ENCODE peak calls at places on chromosome 19, in nine cellular contexts. F is stomach, K is body of pancreas, Y is heart left ventricle, C is IMR-90, J is A549, Q is transverse colon, A is endothelial cell of umbilical vein, W is lower leg skin. P is an unnamed sample.

GRCh38 chr19:48319647-48320537 is 5.5 kb upstream of the EMP3 start:
- DNase-seq in Q (peak), A (peak), Y (peak), W (peak), F (peak), C (peak), K (peak), J (peak), P (peak)

GRCh38 chr19:34577531-34578101 is 96.1 kb downstream of the WTIP start:
- DNase-seq in A (no peak), K (no peak), F (no peak), Y (no peak), C (no peak), W (no peak), Q (no peak), J (no peak), P (no peak)

GRCh38 chr19:14603990-14604387 is 21.1 kb downstream of the CLEC17A start:
- DNase-seq in C (no peak), F (no peak), Q (no peak), J (no peak), W (no peak), K (no peak), A (no peak), Y (no peak), P (no peak)

GRCh38 chr19:49512970-49513745 is 697 bp downstream of the FCGRT start:
- DNase-seq in C (no peak), A (peak), F (peak), K (peak), Q (peak), W (peak), Y (peak), J (no peak), P (no peak)

GRCh38 chr19:7874080-7874856 is at the start of gene PRR36:
- DNase-seq in Q (no peak), A (peak), W (no peak), J (peak), C (no peak), F (peak), Y (no peak), K (peak), P (no peak)

GRCh38 chr19:18253716-18254115 is 20.5 kb downstream of the IQCN start:
- DNase-seq in Y (no peak), Q (peak), A (no peak), J (no peak), C (no peak), W (peak), F (peak), K (no peak), P (no peak)

GRCh38 chr19:2543463-2544442 is 67.8 kb downstream of the GADD45B start:
- DNase-seq in J (peak), W (peak), A (peak), F (peak), Y (peak), K (peak), C (peak), Q (peak), P (peak)

GRCh38 chr19:55270172-55270942 is 9.6 kb downstream of the HSPBP1 start:
- DNase-seq in A (no peak), C (no peak), Q (no peak), W (no peak), Y (no peak), J (no peak), F (no peak), K (no peak), P (no peak)

GRCh38 chr19:31277516-31277915 is 71.7 kb downstream of the TSHZ3 start:
- DNase-seq in K (no peak), J (no peak), Y (no peak), Q (no peak), A (no peak), W (no peak), F (no peak), C (no peak), P (no peak)

GRCh38 chr19:13033244-13033643 is 38.0 kb downstream of the NFIX start:
- DNase-seq in W (no peak), K (no peak), Y (no peak), C (no peak), Q (no peak), F (no peak), A (no peak), J (no peak), P (peak)

GRCh38 chr19:47545061-47545948 is 27.6 kb downstream of the ZNF541 start:
- DNase-seq in K (peak), Y (no peak), J (no peak), C (no peak), Q (no peak), A (no peak), W (no peak), F (no peak), P (no peak)

GRCh38 chr19:4519521-4520277 is 1.4 kb upstream of the PLIN4 start:
- DNase-seq in F (no peak), W (no peak), Y (peak), A (no peak), K (no peak), J (peak), C (no peak), Q (peak), P (no peak)

GRCh38 chr19:33630880-33631627 is 9.3 kb downstream of the CHST8 start:
- DNase-seq in Q (no peak), C (no peak), A (no peak), Y (peak), W (no peak), K (no peak), F (peak), J (no peak), P (no peak)

GRCh38 chr19:37778613-37779138 is 710 bp downstream of the ZNF573 start:
- DNase-seq in A (no peak), Q (peak), K (no peak), Y (no peak), F (no peak), C (peak), J (peak), W (no peak), P (no peak)

GRCh38 chr19:48249502-48250014 is 6.2 kb downstream of the CARD8 start:
- DNase-seq in A (peak), K (peak), J (no peak), Y (peak), C (no peak), W (peak), F (peak), Q (peak), P (peak)

GRCh38 chr19:17086129-17086528 is 10.6 kb downstream of the MYO9B start:
- DNase-seq in F (no peak), W (no peak), A (no peak), Y (no peak), C (no peak), K (no peak), Q (no peak), J (no peak), P (no peak)

GRCh38 chr19:1133471-1133929 is 29.7 kb downstream of the GPX4 start:
- DNase-seq in F (peak), Y (no peak), A (no peak), C (no peak), Q (peak), J (peak), W (no peak), K (no peak), P (peak)

GRCh38 chr19:41531438-41532311 is 44.3 kb upstream of the CEACAM21 start:
- DNase-seq in W (peak), C (peak), J (peak), A (peak), F (peak), Q (peak), K (peak), Y (peak), P (peak)
- TF ChIP-seq POLR2A in W (peak), C (no peak), J (no peak), A (peak), F (no peak), Q (peak), K (peak), Y (no peak), P (peak)

DNA sequence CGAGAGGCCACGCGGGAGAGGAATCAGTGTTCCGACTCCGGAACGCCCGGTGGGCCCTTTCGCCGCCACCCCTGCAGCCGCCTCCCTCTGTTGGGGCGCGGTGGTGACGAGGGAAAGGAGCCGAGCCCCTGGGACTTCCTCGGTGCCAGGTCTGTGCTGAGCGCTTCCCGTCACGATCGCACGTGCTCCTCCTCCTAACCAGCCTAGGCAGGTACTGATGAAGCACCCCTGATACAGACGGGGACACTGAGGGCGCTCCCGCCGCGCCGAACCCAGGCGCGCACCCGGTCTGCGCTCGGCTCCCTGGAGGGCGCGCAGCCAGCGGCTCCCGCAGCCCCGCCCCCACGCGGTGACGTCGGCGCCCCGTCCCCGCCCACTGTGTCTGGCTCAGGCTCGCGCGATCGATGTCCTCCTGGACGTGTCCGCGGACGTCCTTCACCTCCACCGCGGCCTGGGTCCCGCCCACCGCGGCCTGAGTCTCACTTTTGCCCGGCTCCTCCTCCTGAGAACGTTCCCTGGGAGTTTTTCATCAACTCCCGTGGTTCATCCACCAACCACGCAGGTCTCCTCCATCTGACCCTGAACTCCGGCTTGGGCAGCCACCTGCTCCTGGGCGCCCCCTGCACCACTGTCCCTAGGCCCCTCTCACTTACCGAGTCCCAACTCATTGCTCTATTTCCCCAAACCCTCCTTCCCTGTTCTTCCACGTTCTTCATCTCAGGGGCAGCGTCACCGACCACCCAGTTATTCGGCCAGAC is 2.6 kb upstream of the KLK15 start:
- DNase-seq in K (peak), Q (peak), C (peak), J (peak), F (peak), A (peak), Y (peak), W (no peak), P (peak)
- TF ChIP-seq POLR2A in K (peak), Q (peak), C (no peak), J (peak), F (no peak), A (peak), Y (no peak), W (no peak), P (no peak)

GRCh38 chr19:53868892-53869804 is 1.5 kb downstream of the MYADM start:
- DNase-seq in C (peak), J (peak), A (peak), F (peak), W (peak), Q (peak), K (peak), Y (peak), P (peak)
- TF ChIP-seq POLR2A in C (peak), J (no peak), A (peak), F (no peak), W (peak), Q (peak), K (peak), Y (peak), P (peak)

DNA sequence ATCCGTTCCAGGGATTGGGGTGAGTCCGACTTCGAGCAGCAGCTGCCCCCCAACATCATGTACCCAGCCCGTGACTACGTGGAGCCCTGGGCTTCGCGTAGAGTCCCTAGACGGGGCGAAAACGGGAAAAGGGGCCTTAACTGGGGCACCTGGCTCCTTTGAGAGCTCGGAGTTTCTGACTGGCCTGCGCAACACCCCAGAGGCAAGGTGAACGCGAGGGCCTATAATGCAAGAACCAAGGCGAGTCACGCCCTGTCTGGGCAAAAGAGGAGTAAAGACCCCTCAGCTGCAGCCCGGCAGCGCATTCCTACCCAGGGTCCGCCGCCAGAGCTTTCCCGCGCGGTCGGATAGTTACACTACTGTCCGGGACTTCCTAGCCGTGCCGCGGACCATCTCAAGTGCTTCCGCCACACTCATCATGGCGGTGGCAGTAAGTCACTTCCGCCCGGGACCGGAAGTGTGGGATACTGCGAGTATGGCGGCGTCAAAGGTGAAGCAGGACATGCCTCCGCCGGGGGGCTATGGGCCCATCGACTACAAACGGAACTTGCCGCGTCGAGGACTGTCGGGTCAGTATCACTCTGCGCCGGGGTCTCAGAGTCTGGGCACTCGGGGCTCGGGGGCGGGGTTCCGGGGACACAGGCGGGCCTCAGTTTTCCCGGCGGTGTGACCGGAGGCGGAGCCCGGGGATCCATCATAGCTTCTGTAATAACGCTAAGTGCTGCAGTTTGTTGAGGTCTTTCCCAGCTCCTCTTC is at the start of gene NDUFA13:
- DNase-seq in W (peak), A (peak), J (peak), C (peak), F (peak), Y (peak), K (peak), Q (peak), P (peak)
- TF ChIP-seq POLR2A in W (peak), A (peak), J (peak), C (peak), F (no peak), Y (no peak), K (peak), Q (peak), P (peak)

DNA sequence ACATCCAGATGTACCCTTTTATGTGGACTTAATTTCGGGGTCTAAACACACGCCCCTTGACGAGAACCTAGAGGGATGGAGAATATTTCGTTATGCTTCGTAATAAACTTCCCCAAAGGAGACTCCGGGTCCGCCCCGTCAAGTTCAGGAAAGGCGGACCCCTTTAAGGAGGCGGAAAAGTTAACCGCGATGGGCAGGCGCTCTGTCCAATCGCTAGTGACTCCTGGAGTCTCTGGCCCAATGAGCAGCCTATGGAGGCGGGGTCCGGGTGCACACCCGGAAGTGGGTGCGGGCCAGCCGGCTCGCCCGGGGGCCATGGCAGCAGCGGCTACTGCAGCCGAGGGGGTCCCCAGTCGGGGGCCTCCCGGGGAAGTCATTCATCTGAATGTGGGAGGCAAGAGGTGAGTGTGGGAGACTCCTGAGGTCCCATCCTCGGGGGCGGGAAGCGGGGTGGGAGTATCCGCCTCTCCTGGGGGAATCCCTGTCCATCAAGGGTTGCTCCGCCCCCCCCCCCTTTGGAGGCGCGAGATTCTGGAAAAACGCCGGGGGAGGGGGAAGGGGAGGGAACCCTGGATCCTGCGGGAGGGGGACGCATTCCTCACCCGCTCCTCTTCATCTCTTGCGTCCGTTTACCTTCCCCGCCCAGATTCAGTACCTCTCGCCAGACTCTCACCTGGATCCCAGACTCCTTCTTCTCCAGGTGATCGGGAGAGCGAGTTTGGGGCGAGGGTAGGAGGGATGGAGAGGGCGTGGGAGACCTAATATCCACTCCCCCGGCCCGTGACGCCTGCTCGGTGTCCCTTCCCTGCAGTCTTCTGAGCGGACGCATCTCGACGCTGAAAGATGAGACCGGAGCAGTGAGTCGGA is at the start of gene SHKBP1:
- DNase-seq in Y (peak), W (peak), C (peak), J (peak), F (peak), A (peak), Q (peak), K (peak), P (peak)
- TF ChIP-seq POLR2A in Y (no peak), W (peak), C (peak), J (peak), F (no peak), A (peak), Q (peak), K (peak), P (peak)

DNA sequence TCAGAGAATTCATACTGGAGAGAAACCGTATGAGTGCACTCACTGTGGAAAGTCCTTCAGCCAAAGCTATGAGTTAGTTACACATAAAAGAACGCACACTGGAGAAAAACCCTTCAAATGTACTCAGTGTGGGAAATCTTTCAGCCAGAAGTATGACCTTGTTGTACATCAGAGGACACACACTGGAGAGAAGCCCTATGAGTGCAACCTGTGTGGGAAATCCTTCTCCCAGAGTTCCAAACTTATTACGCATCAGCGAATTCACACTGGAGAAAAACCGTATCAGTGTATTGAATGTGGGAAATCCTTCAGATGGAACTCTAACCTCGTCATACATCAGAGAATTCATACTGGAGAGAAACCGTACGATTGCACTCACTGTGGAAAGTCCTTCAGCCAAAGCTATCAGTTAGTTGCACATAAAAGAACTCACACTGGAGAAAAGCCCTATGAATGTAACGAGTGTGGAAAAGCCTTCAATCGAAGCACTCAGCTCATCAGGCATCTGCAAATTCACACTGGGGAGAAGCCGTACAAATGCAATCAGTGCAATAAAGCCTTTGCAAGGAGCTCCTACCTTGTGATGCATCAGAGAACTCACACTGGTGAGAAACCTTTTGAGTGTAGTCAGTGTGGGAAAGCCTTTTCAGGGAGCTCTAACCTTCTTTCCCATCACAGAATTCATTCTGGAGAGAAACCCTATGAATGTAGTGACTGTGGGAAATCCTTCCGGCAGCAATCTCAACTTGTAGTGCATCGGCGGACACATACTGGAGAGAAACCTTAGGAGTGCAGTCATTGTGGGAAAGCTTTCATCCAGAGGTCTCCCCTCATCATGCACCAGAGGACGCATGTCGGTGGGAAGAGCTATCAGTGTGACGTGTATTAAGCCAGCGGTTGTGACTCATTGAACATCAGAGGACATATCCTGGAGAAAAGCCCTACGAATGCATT is 16.5 kb upstream of the ZNF8 start:
- DNase-seq in J (peak), C (no peak), Y (no peak), F (no peak), Q (no peak), K (no peak), W (no peak), A (no peak), P (peak)
- TF ChIP-seq POLR2A in J (no peak), C (no peak), Y (no peak), F (no peak), Q (no peak), K (no peak), W (no peak), A (no peak), P (no peak)